ENCODE peak calls at places on chromosomes 12 and 14, in four cellular contexts. I, R, H and G are unnamed samples.

GRCh38 chr14:45664668-45665356 is 411.8 kb upstream of the MIS18BP1 start:
- DNase-seq in I (peak), H (no peak), R (no peak), G (no peak)

GRCh38 chr12:6987956-6988573 is 17.4 kb downstream of the EMG1 start:
- DNase-seq in R (no peak), I (no peak), H (no peak), G (no peak)

GRCh38 chr14:76351941-76352340 is 24.0 kb upstream of the ESRRB start:
- DNase-seq in I (no peak), H (no peak), R (no peak), G (no peak)

GRCh38 chr14:93042968-93043940 is 72.5 kb downstream of the ITPK1 start:
- DNase-seq in R (no peak), H (no peak), I (no peak), G (peak)

GRCh38 chr14:80313806-80314205 is 102.5 kb upstream of the DIO2 start:
- DNase-seq in H (no peak), R (no peak), I (no peak), G (no peak)

GRCh38 chr14:61953602-61954001 is 191.4 kb downstream of the SNAPC1 start:
- DNase-seq in H (no peak), I (no peak), R (no peak), G (no peak)

GRCh38 chr12:131114942-131115584 is 161.4 kb downstream of the ADGRD1 start:
- DNase-seq in R (no peak), H (no peak), I (no peak), G (no peak)

GRCh38 chr12:31011746-31012567 is 61.7 kb upstream of the DDX11 start:
- DNase-seq in I (peak), H (no peak), R (peak), G (no peak)

GRCh38 chr14:105257464-105257863 is 9.1 kb downstream of the BTBD6 start:
- DNase-seq in I (no peak), R (no peak), H (no peak), G (no peak)

GRCh38 chr14:32006267-32007110 is 70.6 kb upstream of the ARHGAP5 start:
- DNase-seq in R (no peak), H (no peak), I (no peak), G (no peak)

GRCh38 chr12:12883369-12884001 is 7.9 kb upstream of the GPRC5A start:
- DNase-seq in I (no peak), H (no peak), R (peak), G (no peak)

GRCh38 chr12:40953076-40953475 is 235.0 kb upstream of the PDZRN4 start:
- DNase-seq in R (no peak), H (no peak), I (no peak), G (no peak)

GRCh38 chr14:72513994-72514659 is 379.8 kb downstream of the DPF3 start:
- DNase-seq in R (peak), I (no peak), H (no peak), G (peak)

GRCh38 chr14:100261621-100262020 is 22.7 kb downstream of the YY1 start:
- DNase-seq in R (no peak), I (no peak), H (no peak), G (no peak)

GRCh38 chr12:33156042-33156441 is 259.5 kb upstream of the PKP2 start:
- DNase-seq in H (no peak), R (no peak), I (no peak), G (no peak)

GRCh38 chr12:4164591-4165558 is 108.7 kb upstream of the CCND2 start:
- DNase-seq in I (peak), R (no peak), H (no peak), G (no peak)

GRCh38 chr12:110546339-110546738 is 36.8 kb downstream of the PPTC7 start:
- DNase-seq in I (no peak), H (no peak), R (no peak), G (no peak)

GRCh38 chr14:68248481-68249255 is 429.1 kb downstream of the RAD51B start:
- DNase-seq in R (peak), H (peak), I (no peak), G (peak)

GRCh38 chr14:71139058-71139946 is 232.0 kb downstream of the PCNX1 start:
- DNase-seq in R (peak), I (peak), H (peak), G (peak)

GRCh38 chr14:76947078-76947837 is 81.2 kb downstream of the IRF2BPL start:
- DNase-seq in H (peak), I (peak), R (peak), G (peak)

GRCh38 chr14:90061849-90062794 is at the start of gene KCNK13:
- DNase-seq in R (peak), I (peak), H (no peak), G (peak)

GRCh38 chr12:95653761-95654546 is 102.7 kb upstream of the USP44 start:
- DNase-seq in R (no peak), H (no peak), I (no peak), G (no peak)

GRCh38 chr12:95970905-95971304 is 25.2 kb downstream of the HAL start:
- DNase-seq in R (no peak), I (peak), H (no peak), G (no peak)

GRCh38 chr12:12985817-12986408 is 14.2 kb downstream of the HEBP1 start:
- DNase-seq in I (peak), R (peak), H (no peak), G (peak)

GRCh38 chr12:58668831-58669230 is 251.5 kb downstream of the LRIG3 start:
- DNase-seq in I (no peak), H (no peak), R (no peak), G (no peak)

GRCh38 chr12:31797230-31797872 is 68.5 kb upstream of the AMN1 start:
- DNase-seq in I (no peak), H (no peak), R (no peak), G (no peak)

GRCh38 chr14:28759658-28760313 is 6.8 kb upstream of the FOXG1 start:
- DNase-seq in H (no peak), R (no peak), I (peak), G (no peak)

GRCh38 chr12:16168078-16168477 is 109.4 kb downstream of the SLC15A5 start:
- DNase-seq in I (no peak), H (no peak), R (no peak), G (no peak)

GRCh38 chr12:75560167-75560566 is 48.8 kb upstream of the KRR1 start:
- DNase-seq in I (no peak), H (no peak), R (no peak), G (peak)

GRCh38 chr14:36859119-36859518 is 197.5 kb downstream of the PAX9 start:
- DNase-seq in H (no peak), R (no peak), I (no peak), G (no peak)

GRCh38 chr12:109706747-109707469 is 6.7 kb upstream of the FAM222A start:
- DNase-seq in R (no peak), H (no peak), I (no peak), G (peak)

GRCh38 chr12:109053382-109054123 is 1.2 kb downstream of the USP30 start:
- DNase-seq in H (peak), I (no peak), R (peak), G (no peak)

GRCh38 chr12:57063991-57064725 is 14.2 kb upstream of the MYO1A start:
- DNase-seq in H (peak), R (no peak), I (no peak), G (no peak)
- TF ChIP-seq USF1 in H (no peak), R (no peak), I (no peak), G (no peak)

DNA sequence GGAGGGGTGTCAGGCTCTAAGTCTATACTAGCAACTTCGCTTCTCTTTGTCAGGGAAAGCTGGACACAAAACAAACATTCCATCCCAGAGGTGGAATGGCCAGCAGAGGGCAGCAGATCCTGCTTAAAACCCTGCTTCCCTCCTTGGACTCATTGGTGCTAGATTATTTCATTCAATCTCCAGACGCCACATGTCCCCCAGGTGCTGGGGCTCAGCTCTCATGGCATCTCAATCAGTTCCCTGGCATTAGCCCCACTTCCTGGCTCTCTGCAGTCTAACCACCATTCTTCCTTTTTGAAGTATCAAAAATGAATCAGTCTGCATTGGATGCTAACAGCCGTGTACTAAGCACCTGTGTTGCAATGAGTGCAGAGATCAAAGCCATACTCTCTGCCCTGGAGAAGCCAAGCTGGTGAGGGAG is 8.1 kb upstream of the PPP1R1A start:
- DNase-seq in R (peak), I (peak), H (no peak), G (peak)
- TF ChIP-seq USF1 in R (no peak), I (no peak), H (no peak), G (no peak)

GRCh38 chr12:25960176-25960575 is 1.7 kb downstream of the RASSF8 start:
- DNase-seq in I (no peak), R (no peak), H (no peak), G (peak)
- TF ChIP-seq USF1 in I (no peak), R (no peak), H (no peak), G (no peak)

GRCh38 chr12:116338064-116338872 is 60.8 kb upstream of the MED13L start:
- DNase-seq in I (no peak), R (no peak), H (no peak), G (no peak)

GRCh38 chr12:116333402-116333801 is 55.9 kb upstream of the MED13L start:
- DNase-seq in H (no peak), I (no peak), R (no peak), G (no peak)

GRCh38 chr12:116339062-116339461 is 61.6 kb upstream of the MED13L start:
- DNase-seq in I (no peak), R (no peak), H (no peak), G (no peak)

GRCh38 chr12:116337312-116337711 is 59.8 kb upstream of the MED13L start:
- DNase-seq in H (no peak), R (no peak), I (no peak), G (no peak)

GRCh38 chr12:116336542-116337065 is 59.1 kb upstream of the MED13L start:
- DNase-seq in R (peak), H (peak), I (no peak), G (no peak)
- TF ChIP-seq USF1 in R (no peak), H (no peak), I (no peak), G (no peak)

DNA sequence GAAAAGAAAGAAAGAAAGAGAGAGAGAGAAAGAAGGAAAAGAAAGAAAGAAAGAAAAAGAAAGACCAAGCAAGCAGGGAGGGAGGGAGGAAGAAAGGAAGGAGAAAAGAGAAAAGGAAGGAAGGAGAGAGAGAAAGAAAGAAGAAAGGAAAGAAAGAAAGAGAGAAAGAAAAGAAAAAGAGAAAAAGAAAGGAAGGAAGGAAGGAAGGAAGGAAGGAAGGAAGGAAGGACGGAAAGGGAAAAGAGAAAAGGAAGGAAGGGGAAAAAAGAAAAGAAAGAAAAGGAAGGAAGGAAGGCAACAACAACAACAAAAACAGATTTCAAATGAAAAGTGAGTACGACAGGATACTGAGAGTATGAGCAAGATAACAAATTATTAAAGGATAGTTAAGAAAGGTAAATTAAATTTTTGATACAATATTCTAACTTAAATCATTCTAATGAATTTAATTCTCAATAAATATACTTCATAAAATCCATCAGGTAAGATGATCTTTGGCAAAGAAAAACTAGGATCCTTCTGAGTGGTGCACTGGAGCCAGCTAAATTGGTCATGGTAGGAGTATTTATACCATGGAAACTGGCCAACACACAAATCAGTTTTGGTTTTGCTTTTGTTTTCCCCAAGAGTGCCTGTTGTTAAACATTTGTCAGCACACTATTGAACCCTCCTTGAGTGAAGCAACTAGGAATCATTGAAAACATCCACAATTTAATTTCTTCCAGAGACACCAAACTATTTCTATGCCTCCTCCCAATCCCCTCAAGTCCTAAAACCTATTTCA is 56.1 kb upstream of the DYRK2 start:
- DNase-seq in R (no peak), H (peak), I (no peak), G (no peak)
- TF ChIP-seq USF1 in R (no peak), H (no peak), I (no peak), G (no peak)